ENCODE peak calls at places on chromosomes 3 and 15, in seven cellular contexts. B is NCI-H345, O is GM13977, F is nucleus accumbens, M is frontal cortex, T is HTR-8/SVneo, W is NCI-H1105 treated with DMSO at 0.1 percent for 48 hours. Y is an unnamed sample.

GRCh38 chr15:89112341-89112971 is 24.2 kb downstream of the ABHD2 start:
- DNase-seq in B (no peak), O (peak), F (no peak), M (no peak), T (no peak), W (no peak), Y (peak)

GRCh38 chr3:11641316-11641682 is 2.4 kb downstream of the VGLL4 start:
- DNase-seq in B (no peak), O (no peak), F (no peak), M (no peak), T (no peak), W (no peak), Y (no peak)

GRCh38 chr15:36734366-36734765 is 154.9 kb downstream of the CDIN1 start:
- DNase-seq in B (no peak), O (no peak), F (no peak), M (no peak), T (no peak), W (no peak), Y (no peak)

GRCh38 chr3:141386080-141386594 is 17.8 kb downstream of the ZBTB38 start:
- DNase-seq in B (no peak), O (no peak), F (no peak), M (no peak), T (no peak), W (no peak), Y (no peak)

GRCh38 chr3:59772416-59773408 is 722.9 kb upstream of the CFAP20DC start:
- DNase-seq in B (no peak), O (no peak), F (no peak), M (no peak), T (no peak), W (no peak), Y (no peak)

GRCh38 chr15:48112242-48112641 is 8.5 kb upstream of the SLC24A5 start:
- DNase-seq in B (peak), O (no peak), F (no peak), M (no peak), T (peak), W (peak), Y (no peak)

GRCh38 chr3:156449712-156450574 is 105.0 kb downstream of the SSR3 start:
- DNase-seq in B (peak), O (peak), F (no peak), M (no peak), T (peak), W (peak), Y (no peak)

GRCh38 chr3:57079221-57079831 is 18.9 kb downstream of the SPATA12 start:
- DNase-seq in B (peak), O (peak), F (no peak), M (peak), T (peak), W (no peak), Y (no peak)

GRCh38 chr3:32743934-32744333 is 58.9 kb downstream of the CNOT10 start:
- DNase-seq in B (no peak), O (no peak), F (no peak), M (no peak), T (no peak), W (no peak), Y (no peak)

GRCh38 chr3:186849392-186849975 is 7.0 kb downstream of the ADIPOQ start:
- DNase-seq in B (peak), O (peak), F (no peak), M (no peak), T (peak), W (peak), Y (peak)

GRCh38 chr3:140453750-140454149 is 224.1 kb upstream of the TRIM42 start:
- DNase-seq in B (no peak), O (no peak), F (no peak), M (no peak), T (no peak), W (no peak), Y (no peak)

GRCh38 chr15:50675524-50676144 is 11.0 kb downstream of the TRPM7 start:
- DNase-seq in B (peak), O (no peak), F (no peak), M (no peak), T (peak), W (peak), Y (peak)

GRCh38 chr3:53187430-53187829 is 26.4 kb downstream of the PRKCD start:
- DNase-seq in B (no peak), O (no peak), F (no peak), M (no peak), T (no peak), W (no peak), Y (no peak)

GRCh38 chr3:46093327-46093932 is 66.1 kb upstream of the XCR1 start:
- DNase-seq in B (no peak), O (no peak), F (no peak), M (no peak), T (no peak), W (no peak), Y (no peak)

GRCh38 chr15:92714071-92714456 is 58.5 kb upstream of the FAM174B start:
- DNase-seq in B (peak), O (peak), F (no peak), M (peak), T (peak), W (peak), Y (no peak)

GRCh38 chr15:39704684-39705083 is 78.0 kb downstream of the FSIP1 start:
- DNase-seq in B (no peak), O (no peak), F (no peak), M (no peak), T (peak), W (no peak), Y (no peak)

GRCh38 chr3:43953375-43953774 is 262.6 kb downstream of the ABHD5 start:
- DNase-seq in B (no peak), O (no peak), F (no peak), M (no peak), T (no peak), W (no peak), Y (no peak)

GRCh38 chr15:70137975-70138374 is 40.3 kb upstream of the TLE3 start:
- DNase-seq in B (no peak), O (no peak), F (no peak), M (no peak), T (no peak), W (no peak), Y (no peak)

GRCh38 chr15:99568548-99569352 is 3.0 kb downstream of the MEF2A start:
- DNase-seq in B (no peak), O (no peak), F (no peak), M (no peak), T (no peak), W (no peak), Y (no peak)

GRCh38 chr15:70752142-70752754 is 11.1 kb downstream of the UACA start:
- DNase-seq in B (no peak), O (no peak), F (no peak), M (no peak), T (no peak), W (no peak), Y (no peak)

GRCh38 chr3:9198261-9198660 is 51.2 kb downstream of the SRGAP3 start:
- DNase-seq in B (no peak), O (no peak), F (no peak), M (no peak), T (no peak), W (no peak), Y (no peak)

GRCh38 chr3:10430805-10431204 is 74.6 kb downstream of the ATP2B2 start:
- DNase-seq in B (no peak), O (no peak), F (no peak), M (no peak), T (no peak), W (no peak), Y (no peak)